ENCODE peak calls at places on chromosomes 6 and 20, in nine cellular contexts. X is stimulated activated naive CD8-positive, alpha-beta T cell treated with anti-CD3 and anti-CD28 coated beads, Interleukin-15, Interleukin-2, amounts not matched to agents 100 U/mL and 50 U/mL, for 24 hours; K is Caco-2; D is NAMALWA; P is RPMI8226; N is H7; C is cerebellar nuclear complex; I is NCI-H1105; R is NCI-H1092 treated with DMSO at 0.1 percent for 48 hours. B is an unnamed sample.

GRCh38 chr6:170085475-170086401 is 205.1 kb downstream of the DLL1 start:
- DNase-seq in X (no peak), K (peak; percentile 21), D (no peak), P (no peak), N (peak; percentile 52), C (no peak), I (no peak), R (peak; percentile 27), B (no peak)

GRCh38 chr6:122798099-122798641 is 9.1 kb downstream of the SMPDL3A start:
- DNase-seq in X (no peak), K (peak; percentile 62), D (no peak), P (no peak), N (no peak), C (no peak), I (no peak), R (no peak), B (no peak)

GRCh38 chr6:155493694-155494143 is 38.1 kb upstream of the NOX3 start:
- DNase-seq in X (no peak), K (peak; percentile 40), D (no peak), P (no peak), N (no peak), C (no peak), I (no peak), R (no peak), B (no peak)

GRCh38 chr6:29678114-29678513 is 2.8 kb downstream of the ZFP57 start:
- DNase-seq in X (no peak), K (no peak), D (no peak), P (no peak), N (no peak), C (no peak), I (no peak), R (no peak), B (no peak)

GRCh38 chr20:31608256-31608980 is 3.3 kb downstream of the ID1 start:
- DNase-seq in X (no peak), K (peak; percentile 100), D (no peak), P (peak; percentile 21), N (peak; percentile 98), C (no peak), I (peak; percentile 98), R (peak; percentile 90), B (peak; percentile 70)

GRCh38 chr6:5569491-5569890 is 308.2 kb downstream of the FARS2 start:
- DNase-seq in X (no peak), K (no peak), D (no peak), P (no peak), N (no peak), C (no peak), I (no peak), R (no peak), B (no peak)

GRCh38 chr6:37474316-37474715 is 25.4 kb downstream of the CCDC167 start:
- DNase-seq in X (no peak), K (no peak), D (no peak), P (no peak), N (no peak), C (no peak), I (no peak), R (no peak), B (no peak)

GRCh38 chr6:33837971-33838665 is 34.3 kb upstream of the MLN start:
- DNase-seq in X (no peak), K (no peak), D (no peak), P (no peak), N (peak; percentile 77), C (no peak), I (no peak), R (no peak), B (no peak)

GRCh38 chr20:35601021-35601973 is 14.3 kb upstream of the SPAG4 start:
- DNase-seq in X (peak; percentile 80), K (peak; percentile 90), D (no peak), P (peak; percentile 84), N (peak; percentile 93), C (no peak), I (peak; percentile 17), R (peak; percentile 48), B (no peak)

GRCh38 chr6:95847061-95847460 is 168.7 kb upstream of the FUT9 start:
- DNase-seq in X (no peak), K (no peak), D (no peak), P (no peak), N (no peak), C (no peak), I (peak; percentile 52), R (no peak), B (no peak)

GRCh38 chr6:41222513-41222912 is 5.6 kb upstream of the TREML4 start:
- DNase-seq in X (no peak), K (no peak), D (no peak), P (no peak), N (no peak), C (no peak), I (no peak), R (no peak), B (no peak)

GRCh38 chr6:1424306-1424927 is 35.0 kb downstream of the FOXF2 start:
- DNase-seq in X (peak; percentile 9), K (peak; percentile 52), D (peak; percentile 45), P (peak; percentile 78), N (peak; percentile 80), C (no peak), I (peak; percentile 19), R (no peak), B (no peak)